ENCODE peak calls at places on chromosome 16, in five cellular contexts. N is body of pancreas, Z is transverse colon, O is fibroblast of pulmonary artery, P is AG09309. H is an unnamed sample.

GRCh38 chr16:14097182-14097951 is 26.2 kb downstream of the MRTFB start:
- DNase-seq in N (peak), Z (peak), O (no peak), P (no peak), H (no peak)

GRCh38 chr16:81541314-81541713 is 96.7 kb downstream of the CMIP start:
- DNase-seq in N (no peak), Z (no peak), O (no peak), P (no peak), H (no peak)

GRCh38 chr16:48523415-48524204 is 86.4 kb downstream of the N4BP1 start:
- DNase-seq in N (no peak), Z (no peak), O (no peak), P (no peak), H (no peak)

GRCh38 chr16:20938426-20938825 is 37.9 kb downstream of the LYRM1 start:
- DNase-seq in N (no peak), Z (no peak), O (peak), P (peak), H (no peak)

GRCh38 chr16:11557811-11558210 is 28.9 kb downstream of the LITAF start:
- DNase-seq in N (no peak), Z (no peak), O (no peak), P (no peak), H (no peak)

GRCh38 chr16:19844945-19845641 is 39.6 kb downstream of the GPRC5B start:
- DNase-seq in N (no peak), Z (no peak), O (peak), P (peak), H (no peak)

GRCh38 chr16:70808371-70808770 is 7.4 kb upstream of the VAC14 start:
- DNase-seq in N (no peak), Z (no peak), O (no peak), P (no peak), H (no peak)

GRCh38 chr16:81497690-81498089 is 53.1 kb downstream of the CMIP start:
- DNase-seq in N (no peak), Z (no peak), O (no peak), P (no peak), H (peak)

GRCh38 chr16:17070882-17071592 is 399.7 kb downstream of the XYLT1 start:
- DNase-seq in N (peak), Z (peak), O (no peak), P (no peak), H (peak)

GRCh38 chr16:22255335-22255734 is 41.9 kb upstream of the POLR3E start:
- DNase-seq in N (no peak), Z (no peak), O (peak), P (no peak), H (no peak)

GRCh38 chr16:4231367-4231766 is 10.5 kb downstream of the SRL start:
- DNase-seq in N (no peak), Z (no peak), O (no peak), P (no peak), H (no peak)

GRCh38 chr16:720507-720989 is 398 bp upstream of the ANTKMT start:
- DNase-seq in N (peak), Z (peak), O (peak), P (no peak), H (peak)

GRCh38 chr16:3182608-3183444 is 5.2 kb upstream of the OR1F1 start:
- DNase-seq in N (peak), Z (peak), O (peak), P (no peak), H (peak)

GRCh38 chr16:12176051-12176450 is 199.5 kb downstream of the SNX29 start:
- DNase-seq in N (no peak), Z (no peak), O (no peak), P (no peak), H (no peak)

GRCh38 chr16:31134625-31135534 is 647 bp downstream of the PRSS8 start:
- DNase-seq in N (peak), Z (peak), O (no peak), P (no peak), H (no peak)

GRCh38 chr16:81444448-81445121 is at the start of gene CMIP:
- DNase-seq in N (peak), Z (peak), O (peak), P (no peak), H (peak)

GRCh38 chr16:19517424-19518089 is 4.3 kb downstream of the GDE1 start:
- DNase-seq in N (no peak), Z (no peak), O (no peak), P (no peak), H (no peak)

DNA sequence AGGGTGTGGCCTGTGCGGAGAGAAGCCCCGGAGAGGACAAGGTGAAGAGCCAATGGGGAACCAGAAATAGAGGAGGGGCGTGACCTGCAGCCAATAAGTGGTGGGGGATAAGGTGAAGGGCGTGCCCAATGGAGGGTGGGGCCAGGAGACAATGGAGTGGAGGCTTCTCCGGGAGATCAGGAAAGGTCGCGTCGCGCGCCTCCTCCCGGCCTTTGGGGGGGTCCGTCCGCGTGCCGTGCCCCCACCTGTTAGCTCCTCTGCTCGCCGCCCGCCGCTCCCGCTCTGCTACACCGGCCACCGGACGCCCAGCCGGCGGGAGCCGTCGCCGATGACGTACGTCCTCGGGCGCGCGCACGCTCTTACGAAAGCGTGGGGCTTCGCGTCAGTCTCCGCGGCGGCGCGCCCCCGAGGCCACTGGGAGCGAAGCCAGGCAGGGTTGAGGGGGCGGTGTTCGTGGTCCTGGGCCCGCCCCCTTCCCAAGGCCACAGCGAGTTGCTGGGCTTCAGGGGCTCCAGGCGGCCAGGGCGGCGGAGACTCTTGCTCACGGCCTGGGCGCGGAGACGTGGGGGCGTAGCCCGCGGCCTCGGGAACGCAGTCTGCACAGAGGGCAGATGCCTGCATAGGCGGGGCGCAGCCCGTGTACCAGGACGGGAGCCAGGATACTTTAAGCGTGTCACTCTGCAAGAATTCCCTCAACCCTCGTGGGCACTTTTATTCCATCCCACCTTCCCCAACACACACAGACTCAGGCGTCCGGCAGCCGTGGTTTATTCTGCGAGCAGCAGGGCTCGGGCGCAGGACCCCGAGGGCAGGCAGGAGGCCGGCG is at the start of gene MATCAP1:
- DNase-seq in N (peak), Z (peak), O (peak), P (peak), H (peak)
- TF ChIP-seq CTCF in N (no peak), Z (no peak), O (no peak), P (no peak), H (no peak)

DNA sequence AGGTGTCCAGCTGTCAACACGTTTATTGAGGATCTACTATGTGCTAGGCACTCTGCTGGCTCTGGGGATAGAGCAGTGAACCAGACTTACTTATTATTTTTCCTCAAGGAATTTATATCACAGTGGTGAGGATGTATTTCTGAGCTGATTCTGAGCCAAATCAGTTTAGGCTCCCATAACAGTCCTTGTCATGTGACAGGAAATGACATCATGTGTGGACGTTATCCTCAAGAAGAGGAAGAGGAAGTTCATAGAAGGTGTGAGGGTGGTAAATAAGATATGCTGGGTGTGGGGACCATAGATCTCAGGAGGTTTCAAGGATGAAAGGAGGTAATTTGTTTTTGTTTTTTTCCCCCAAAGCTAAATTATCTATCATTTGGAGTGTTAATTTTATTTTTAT is 873.5 kb upstream of the EEF2KMT start:
- DNase-seq in N (no peak), Z (no peak), O (no peak), P (no peak), H (no peak)
- TF ChIP-seq CTCF in N (no peak), Z (no peak), O (no peak), P (no peak), H (no peak)

GRCh38 chr16:86566966-86567700 is 504 bp downstream of the FOXC2 start:
- DNase-seq in N (no peak), Z (no peak), O (peak), P (no peak), H (no peak)

GRCh38 chr16:86566601-86566965 is at the start of gene FOXC2:
- DNase-seq in N (peak), Z (peak), O (peak), P (peak), H (peak)

GRCh38 chr16:86568677-86569623 is 2.3 kb downstream of the FOXC2 start:
- DNase-seq in N (no peak), Z (no peak), O (no peak), P (no peak), H (no peak)

GRCh38 chr16:86569843-86570447 is 3.3 kb downstream of the FOXC2 start:
- DNase-seq in N (no peak), Z (no peak), O (no peak), P (no peak), H (no peak)

DNA sequence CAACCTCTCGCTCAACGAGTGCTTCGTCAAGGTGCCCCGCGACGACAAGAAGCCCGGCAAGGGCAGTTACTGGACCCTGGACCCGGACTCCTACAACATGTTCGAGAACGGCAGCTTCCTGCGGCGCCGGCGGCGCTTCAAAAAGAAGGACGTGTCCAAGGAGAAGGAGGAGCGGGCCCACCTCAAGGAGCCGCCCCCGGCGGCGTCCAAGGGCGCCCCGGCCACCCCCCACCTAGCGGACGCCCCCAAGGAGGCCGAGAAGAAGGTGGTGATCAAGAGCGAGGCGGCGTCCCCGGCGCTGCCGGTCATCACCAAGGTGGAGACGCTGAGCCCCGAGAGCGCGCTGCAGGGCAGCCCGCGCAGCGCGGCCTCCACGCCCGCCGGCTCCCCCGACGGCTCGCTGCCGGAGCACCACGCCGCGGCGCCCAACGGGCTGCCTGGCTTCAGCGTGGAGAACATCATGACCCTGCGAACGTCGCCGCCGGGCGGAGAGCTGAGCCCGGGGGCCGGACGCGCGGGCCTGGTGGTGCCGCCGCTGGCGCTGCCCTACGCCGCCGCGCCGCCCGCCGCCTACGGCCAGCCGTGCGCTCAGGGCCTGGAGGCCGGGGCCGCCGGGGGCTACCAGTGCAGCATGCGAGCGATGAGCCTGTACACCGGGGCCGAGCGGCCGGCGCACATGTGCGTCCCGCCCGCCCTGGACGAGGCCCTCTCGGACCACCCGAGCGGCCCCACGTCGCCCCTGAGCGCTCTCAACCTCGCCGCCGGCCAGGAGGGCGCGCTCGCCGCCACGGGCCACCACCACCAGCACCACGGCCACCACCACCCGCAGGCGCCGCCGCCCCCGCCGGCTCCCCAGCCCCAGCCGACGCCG is 1.3 kb downstream of the FOXC2 start:
- DNase-seq in N (no peak), Z (no peak), O (peak), P (no peak), H (no peak)
- TF ChIP-seq CTCF in N (no peak), Z (no peak), O (no peak), P (peak), H (no peak)

DNA sequence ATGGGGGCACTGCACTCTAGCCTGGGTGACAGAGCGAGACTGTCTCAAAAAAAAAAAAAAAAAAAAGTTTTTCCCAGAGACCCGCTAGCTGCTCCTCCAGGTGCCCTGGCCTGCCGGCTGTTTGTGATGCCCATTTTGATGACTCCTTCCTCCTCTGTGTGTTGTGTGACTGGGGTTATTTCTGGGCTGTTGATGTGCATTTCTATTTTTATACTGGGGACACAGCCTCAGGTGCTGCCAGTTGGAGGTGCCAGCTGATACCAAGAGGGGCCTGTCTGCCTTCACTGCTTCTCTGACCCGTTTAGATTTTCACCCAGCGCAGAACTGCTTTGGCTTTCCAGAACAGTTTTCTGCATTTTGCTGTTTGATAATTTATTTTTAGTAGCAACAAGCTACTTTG is 6.6 kb downstream of the PLA2G15 start:
- DNase-seq in N (no peak), Z (no peak), O (no peak), P (no peak), H (no peak)
- TF ChIP-seq CTCF in N (no peak), Z (no peak), O (no peak), P (no peak), H (no peak)

GRCh38 chr16:86019446-86020047 is 120.6 kb downstream of the IRF8 start:
- DNase-seq in N (no peak), Z (no peak), O (no peak), P (no peak), H (no peak)
- TF ChIP-seq CTCF in N (no peak), Z (no peak), O (peak), P (peak), H (no peak)